ENCODE peak calls at places on chromosomes 13 and 19, in five cellular contexts. One of them, this sample, is unnamed.
A peak's percentile ranks its signal among the peaks of the same experiment; 100 is the strongest.

GRCh38 chr13:92320323-92320722 is 906.3 kb upstream of the GPC6 start:
- DNase-seq in fibroblast of mammary gland: no peak
- DNase-seq in neural progenitor cell: no peak
- DNase-seq in glutamatergic neuron: no peak
- DNase-seq in brain microvascular endothelial cell: no peak
- DNase-seq in this sample: no peak

GRCh38 chr13:85261757-85262346 is 537.4 kb downstream of the SLITRK6 start:
- DNase-seq in fibroblast of mammary gland: peak; percentile 0
- DNase-seq in brain microvascular endothelial cell: no peak
- DNase-seq in glutamatergic neuron: no peak
- DNase-seq in neural progenitor cell: no peak
- DNase-seq in this sample: no peak

GRCh38 chr13:100438059-100438788 is 150.4 kb downstream of the GGACT start:
- DNase-seq in brain microvascular endothelial cell: no peak
- DNase-seq in neural progenitor cell: no peak
- DNase-seq in fibroblast of mammary gland: no peak
- DNase-seq in glutamatergic neuron: no peak
- DNase-seq in this sample: no peak

GRCh38 chr13:54742984-54743383 is 1714.4 kb downstream of the OLFM4 start:
- DNase-seq in fibroblast of mammary gland: no peak
- DNase-seq in brain microvascular endothelial cell: no peak
- DNase-seq in neural progenitor cell: no peak
- DNase-seq in glutamatergic neuron: no peak
- DNase-seq in this sample: no peak

GRCh38 chr13:22001336-22001735 is 330.5 kb downstream of the FGF9 start:
- DNase-seq in fibroblast of mammary gland: no peak
- DNase-seq in neural progenitor cell: no peak
- DNase-seq in brain microvascular endothelial cell: no peak
- DNase-seq in glutamatergic neuron: no peak
- DNase-seq in this sample: no peak

GRCh38 chr13:97851269-97851668 is 102.2 kb upstream of the IPO5 start:
- DNase-seq in neural progenitor cell: no peak
- DNase-seq in brain microvascular endothelial cell: no peak
- DNase-seq in fibroblast of mammary gland: peak; percentile 15
- DNase-seq in glutamatergic neuron: no peak
- DNase-seq in this sample: no peak

GRCh38 chr19:35123573-35123972 is 8.0 kb downstream of the FXYD3 start:
- DNase-seq in brain microvascular endothelial cell: no peak
- DNase-seq in glutamatergic neuron: no peak
- DNase-seq in fibroblast of mammary gland: no peak
- DNase-seq in neural progenitor cell: no peak
- DNase-seq in this sample: peak; percentile 62

GRCh38 chr19:51799311-51799997 is 4.5 kb downstream of the FPR3 start:
- DNase-seq in fibroblast of mammary gland: peak; percentile 97
- DNase-seq in brain microvascular endothelial cell: peak; percentile 96
- DNase-seq in glutamatergic neuron: no peak
- DNase-seq in neural progenitor cell: no peak
- DNase-seq in this sample: peak; percentile 98

GRCh38 chr19:6324757-6325156 is 8.7 kb downstream of the ACER1 start:
- DNase-seq in glutamatergic neuron: no peak
- DNase-seq in fibroblast of mammary gland: no peak
- DNase-seq in brain microvascular endothelial cell: no peak
- DNase-seq in neural progenitor cell: no peak
- DNase-seq in this sample: no peak

GRCh38 chr19:43700368-43701015 is 15.4 kb upstream of the IRGC start:
- DNase-seq in fibroblast of mammary gland: peak; percentile 88
- DNase-seq in glutamatergic neuron: no peak
- DNase-seq in neural progenitor cell: peak; percentile 21
- DNase-seq in brain microvascular endothelial cell: peak; percentile 41
- DNase-seq in this sample: no peak

GRCh38 chr19:29405728-29405995 is 120.1 kb upstream of the VSTM2B start:
- DNase-seq in neural progenitor cell: no peak
- DNase-seq in fibroblast of mammary gland: no peak
- DNase-seq in brain microvascular endothelial cell: no peak
- DNase-seq in glutamatergic neuron: no peak
- DNase-seq in this sample: no peak

GRCh38 chr19:3507371-3508120 is 1.4 kb downstream of the FZR1 start:
- DNase-seq in fibroblast of mammary gland: no peak
- DNase-seq in glutamatergic neuron: peak; percentile 40
- DNase-seq in brain microvascular endothelial cell: no peak
- DNase-seq in neural progenitor cell: peak; percentile 41
- DNase-seq in this sample: no peak

GRCh38 chr19:39183100-39183499 is 13.7 kb upstream of the NCCRP1 start:
- DNase-seq in neural progenitor cell: no peak
- DNase-seq in glutamatergic neuron: no peak
- DNase-seq in fibroblast of mammary gland: peak; percentile 12
- DNase-seq in brain microvascular endothelial cell: no peak
- DNase-seq in this sample: peak; percentile 35

GRCh38 chr19:55486971-55487883 is 1.0 kb upstream of the SSC5D start:
- DNase-seq in glutamatergic neuron: peak; percentile 50
- DNase-seq in fibroblast of mammary gland: peak; percentile 98
- DNase-seq in neural progenitor cell: peak; percentile 44
- DNase-seq in brain microvascular endothelial cell: peak; percentile 88
- DNase-seq in this sample: peak; percentile 94

GRCh38 chr19:4066176-4066606 is 508 bp downstream of the ZBTB7A start:
- DNase-seq in brain microvascular endothelial cell: no peak
- DNase-seq in glutamatergic neuron: no peak
- DNase-seq in neural progenitor cell: no peak
- DNase-seq in fibroblast of mammary gland: no peak
- DNase-seq in this sample: no peak

GRCh38 chr13:113390874-113391497 is 27.1 kb upstream of the GRTP1 start:
- DNase-seq in fibroblast of mammary gland: no peak
- DNase-seq in brain microvascular endothelial cell: no peak
- DNase-seq in glutamatergic neuron: no peak
- DNase-seq in neural progenitor cell: no peak
- DNase-seq in this sample: no peak

GRCh38 chr19:409006-409514 is at the start of gene C2CD4C:
- DNase-seq in brain microvascular endothelial cell: no peak
- DNase-seq in fibroblast of mammary gland: no peak
- DNase-seq in neural progenitor cell: peak; percentile 71
- DNase-seq in glutamatergic neuron: peak; percentile 71
- DNase-seq in this sample: no peak

GRCh38 chr19:43362179-43362578 is 8.7 kb downstream of the CD177 start:
- DNase-seq in glutamatergic neuron: no peak
- DNase-seq in brain microvascular endothelial cell: no peak
- DNase-seq in neural progenitor cell: no peak
- DNase-seq in fibroblast of mammary gland: peak; percentile 66
- DNase-seq in this sample: peak; percentile 4

GRCh38 chr19:7468840-7469239 is 20.0 kb downstream of the PEX11G start:
- DNase-seq in neural progenitor cell: no peak
- DNase-seq in fibroblast of mammary gland: no peak
- DNase-seq in glutamatergic neuron: no peak
- DNase-seq in brain microvascular endothelial cell: no peak
- DNase-seq in this sample: no peak

GRCh38 chr19:49921871-49922755 is 6.9 kb upstream of the ATF5 start:
- DNase-seq in neural progenitor cell: no peak
- DNase-seq in glutamatergic neuron: no peak
- DNase-seq in fibroblast of mammary gland: peak; percentile 85
- DNase-seq in brain microvascular endothelial cell: peak; percentile 72
- DNase-seq in this sample: peak; percentile 78

GRCh38 chr13:30616927-30617314 is 799 bp upstream of the USPL1 start:
- DNase-seq in brain microvascular endothelial cell: peak; percentile 86
- DNase-seq in glutamatergic neuron: no peak
- DNase-seq in fibroblast of mammary gland: peak; percentile 93
- DNase-seq in neural progenitor cell: peak; percentile 87
- DNase-seq in this sample: peak; percentile 94

GRCh38 chr13:28494861-28495585 is at the start of gene FLT1:
- DNase-seq in fibroblast of mammary gland: no peak
- DNase-seq in brain microvascular endothelial cell: no peak
- DNase-seq in neural progenitor cell: peak; percentile 80
- DNase-seq in glutamatergic neuron: peak; percentile 74
- DNase-seq in this sample: no peak

GRCh38 chr13:75445717-75446529 is 36.0 kb downstream of the TBC1D4 start:
- DNase-seq in fibroblast of mammary gland: peak; percentile 36
- DNase-seq in neural progenitor cell: no peak
- DNase-seq in brain microvascular endothelial cell: peak; percentile 5
- DNase-seq in glutamatergic neuron: no peak
- DNase-seq in this sample: peak; percentile 65

GRCh38 chr19:46687438-46688145 is 26.6 kb upstream of the DACT3 start:
- DNase-seq in fibroblast of mammary gland: no peak
- DNase-seq in brain microvascular endothelial cell: no peak
- DNase-seq in neural progenitor cell: no peak
- DNase-seq in glutamatergic neuron: no peak
- DNase-seq in this sample: no peak

GRCh38 chr13:37442996-37443395 is 155.6 kb downstream of the POSTN start:
- DNase-seq in neural progenitor cell: no peak
- DNase-seq in glutamatergic neuron: no peak
- DNase-seq in fibroblast of mammary gland: peak; percentile 46
- DNase-seq in brain microvascular endothelial cell: no peak
- DNase-seq in this sample: peak; percentile 35

GRCh38 chr19:9323557-9323918 is 441 bp upstream of the ZNF559 start:
- DNase-seq in glutamatergic neuron: peak; percentile 27
- DNase-seq in brain microvascular endothelial cell: peak; percentile 85
- DNase-seq in fibroblast of mammary gland: peak; percentile 82
- DNase-seq in neural progenitor cell: no peak
- DNase-seq in this sample: peak; percentile 71

GRCh38 chr13:76663941-76664340 is 222.3 kb downstream of the KCTD12 start:
- DNase-seq in fibroblast of mammary gland: peak; percentile 42
- DNase-seq in neural progenitor cell: no peak
- DNase-seq in brain microvascular endothelial cell: no peak
- DNase-seq in glutamatergic neuron: no peak
- DNase-seq in this sample: peak; percentile 18

GRCh38 chr13:99124695-99125334 is 75.8 kb upstream of the UBAC2 start:
- DNase-seq in brain microvascular endothelial cell: peak; percentile 41
- DNase-seq in fibroblast of mammary gland: peak; percentile 64
- DNase-seq in neural progenitor cell: no peak
- DNase-seq in glutamatergic neuron: no peak
- DNase-seq in this sample: peak; percentile 82

GRCh38 chr19:3585301-3586123 is at the start of gene GIPC3:
- DNase-seq in glutamatergic neuron: no peak
- DNase-seq in fibroblast of mammary gland: no peak
- DNase-seq in brain microvascular endothelial cell: no peak
- DNase-seq in neural progenitor cell: no peak
- DNase-seq in this sample: no peak

GRCh38 chr19:35070471-35070870 is 28.9 kb downstream of the HPN start:
- DNase-seq in fibroblast of mammary gland: no peak
- DNase-seq in neural progenitor cell: no peak
- DNase-seq in brain microvascular endothelial cell: no peak
- DNase-seq in glutamatergic neuron: no peak
- DNase-seq in this sample: peak; percentile 7

GRCh38 chr19:17830567-17831418 is 9.5 kb upstream of the INSL3 start:
- DNase-seq in brain microvascular endothelial cell: peak; percentile 81
- DNase-seq in fibroblast of mammary gland: peak; percentile 75
- DNase-seq in glutamatergic neuron: peak; percentile 93
- DNase-seq in neural progenitor cell: peak; percentile 96
- DNase-seq in this sample: peak; percentile 33

GRCh38 chr19:49338023-49338677 is 2.9 kb downstream of the CD37 start:
- DNase-seq in brain microvascular endothelial cell: no peak
- DNase-seq in neural progenitor cell: peak; percentile 64
- DNase-seq in glutamatergic neuron: no peak
- DNase-seq in fibroblast of mammary gland: no peak
- DNase-seq in this sample: no peak

GRCh38 chr13:112901951-112902651 is 66.9 kb upstream of the MCF2L start:
- DNase-seq in glutamatergic neuron: no peak
- DNase-seq in fibroblast of mammary gland: no peak
- DNase-seq in brain microvascular endothelial cell: no peak
- DNase-seq in neural progenitor cell: no peak
- DNase-seq in this sample: no peak

GRCh38 chr19:42323852-42324654 is 1.4 kb upstream of the MEGF8 start:
- DNase-seq in fibroblast of mammary gland: no peak
- DNase-seq in glutamatergic neuron: peak; percentile 38
- DNase-seq in neural progenitor cell: peak; percentile 62
- DNase-seq in brain microvascular endothelial cell: no peak
- DNase-seq in this sample: no peak

GRCh38 chr13:112719016-112719415 is 29.2 kb downstream of the ATP11A start:
- DNase-seq in glutamatergic neuron: no peak
- DNase-seq in brain microvascular endothelial cell: no peak
- DNase-seq in fibroblast of mammary gland: no peak
- DNase-seq in neural progenitor cell: no peak
- DNase-seq in this sample: no peak

GRCh38 chr13:33676700-33677048 is 141.3 kb upstream of the RFC3 start:
- DNase-seq in neural progenitor cell: no peak
- DNase-seq in fibroblast of mammary gland: peak; percentile 48
- DNase-seq in glutamatergic neuron: no peak
- DNase-seq in brain microvascular endothelial cell: peak; percentile 36
- DNase-seq in this sample: peak; percentile 69

GRCh38 chr13:41606646-41607045 is 149.3 kb downstream of the RGCC start:
- DNase-seq in fibroblast of mammary gland: no peak
- DNase-seq in neural progenitor cell: no peak
- DNase-seq in brain microvascular endothelial cell: no peak
- DNase-seq in glutamatergic neuron: no peak
- DNase-seq in this sample: no peak

GRCh38 chr13:27354379-27354778 is 70.0 kb upstream of the GTF3A start:
- DNase-seq in neural progenitor cell: no peak
- DNase-seq in brain microvascular endothelial cell: peak; percentile 32
- DNase-seq in glutamatergic neuron: no peak
- DNase-seq in fibroblast of mammary gland: peak; percentile 25
- DNase-seq in this sample: peak; percentile 22

This sample was measured in LHCN-M2.